ENCODE peak calls at places on chromosomes 7 and 10, in eight cellular contexts. K is transverse colon; W is astrocyte; H is heart right ventricle; Q is CD8-positive, alpha-beta T cell; A is ascending aorta; Y is foreskin keratinocyte; T is stomach. D is an unnamed sample.

GRCh38 chr10:99532687-99533495 is at the start of gene NKX2-3:
- DNase-seq in K (peak; percentile 90), W (no peak), H (peak; percentile 18), Q (no peak), A (no peak), Y (no peak), T (peak; percentile 49), D (peak; percentile 89)

GRCh38 chr10:9126728-9127127 is 1072.2 kb downstream of the GATA3 start:
- DNase-seq in K (no peak), W (no peak), H (no peak), Q (no peak), A (no peak), Y (no peak), T (no peak), D (no peak)

GRCh38 chr10:123149568-123150228 is 1.8 kb downstream of the HMX2 start:
- DNase-seq in K (no peak), W (peak; percentile 23), H (no peak), Q (peak; percentile 57), A (no peak), Y (no peak), T (no peak), D (no peak)

GRCh38 chr7:101390901-101391301 is 28.2 kb downstream of the COL26A1 start:
- DNase-seq in K (peak; percentile 23), W (no peak), H (peak; percentile 55), Q (no peak), A (no peak), Y (no peak), T (no peak), D (no peak)

GRCh38 chr10:121127151-121127906 is 276.2 kb downstream of the WDR11 start:
- DNase-seq in K (no peak), W (no peak), H (no peak), Q (no peak), A (no peak), Y (no peak), T (no peak), D (no peak)

GRCh38 chr10:89555688-89556445 is 20.5 kb upstream of the SLC16A12 start:
- DNase-seq in K (no peak), W (no peak), H (no peak), Q (no peak), A (no peak), Y (no peak), T (no peak), D (no peak)

GRCh38 chr7:18165176-18165575 is 137.5 kb upstream of the PRPS1L1 start:
- DNase-seq in K (no peak), W (no peak), H (no peak), Q (no peak), A (no peak), Y (no peak), T (no peak), D (no peak)

GRCh38 chr10:120423350-120424197 is 33.5 kb upstream of the PLPP4 start:
- DNase-seq in K (peak; percentile 38), W (peak; percentile 97), H (peak; percentile 6), Q (no peak), A (no peak), Y (peak; percentile 54), T (peak; percentile 53), D (no peak)

GRCh38 chr10:99304857-99305220 is 24.3 kb upstream of the CNNM1 start:
- DNase-seq in K (no peak), W (no peak), H (no peak), Q (no peak), A (no peak), Y (no peak), T (no peak), D (no peak)

GRCh38 chr10:102413053-102413705 is 5.4 kb downstream of the PSD start:
- DNase-seq in K (no peak), W (no peak), H (no peak), Q (peak; percentile 49), A (no peak), Y (no peak), T (no peak), D (no peak)

GRCh38 chr10:46077141-46077554 is 31.1 kb upstream of the MSMB start:
- DNase-seq in K (no peak), W (no peak), H (no peak), Q (no peak), A (no peak), Y (peak; percentile 15), T (no peak), D (no peak)

GRCh38 chr7:44379366-44380178 is 54.2 kb upstream of the CAMK2B start:
- DNase-seq in K (no peak), W (no peak), H (no peak), Q (no peak), A (no peak), Y (no peak), T (no peak), D (no peak)

GRCh38 chr10:92575961-92576360 is 2.1 kb upstream of the IDE start:
- DNase-seq in K (no peak), W (peak; percentile 56), H (no peak), Q (no peak), A (no peak), Y (peak; percentile 74), T (no peak), D (no peak)

GRCh38 chr10:116654816-116655215 is 34.1 kb downstream of the PNLIPRP2 start:
- DNase-seq in K (no peak), W (no peak), H (no peak), Q (no peak), A (no peak), Y (no peak), T (no peak), D (no peak)

GRCh38 chr7:31811650-31812461 is 124.8 kb downstream of the PPP1R17 start:
- DNase-seq in K (no peak), W (peak; percentile 61), H (peak; percentile 9), Q (no peak), A (no peak), Y (peak; percentile 39), T (no peak), D (no peak)

GRCh38 chr7:156327474-156327873 is 313.1 kb upstream of the RNF32 start:
- DNase-seq in K (no peak), W (no peak), H (no peak), Q (no peak), A (no peak), Y (no peak), T (no peak), D (no peak)

GRCh38 chr7:140229591-140230516 is 53.1 kb upstream of the KDM7A start:
- DNase-seq in K (peak; percentile 87), W (no peak), H (no peak), Q (peak; percentile 88), A (no peak), Y (no peak), T (peak; percentile 63), D (peak; percentile 85)
- H3K27ac ChIP-seq in K (peak overlapping the region; percentile 90), W (no peak overlapping the region), H (peak overlapping the region; percentile 65), Q (peak overlapping the region; percentile 85), A (no peak overlapping the region), Y (no peak overlapping the region), T (peak overlapping the region; percentile 93), D (peak overlapping the region; percentile 76)

DNA sequence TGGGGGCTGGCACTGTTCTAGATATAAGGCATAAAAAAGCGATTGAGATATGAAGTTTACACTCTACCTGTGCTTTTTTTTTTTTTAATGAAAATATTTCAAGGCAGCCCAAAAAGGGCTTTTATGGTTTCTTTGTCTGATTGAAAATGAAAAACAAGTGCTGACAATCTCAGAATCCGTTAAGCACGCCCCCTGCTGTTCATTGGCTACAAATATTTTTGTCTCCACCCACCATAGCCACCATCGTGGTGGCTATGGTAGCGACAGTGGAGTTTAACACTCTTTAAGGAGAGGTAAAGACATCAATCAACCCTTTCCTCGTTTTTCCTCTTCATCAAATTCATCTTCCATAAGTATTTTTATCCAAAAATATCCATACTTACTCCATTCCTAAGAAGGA is 94.2 kb downstream of the CD36 start:
- DNase-seq in K (no peak), W (no peak), H (no peak), Q (no peak), A (no peak), Y (no peak), T (no peak), D (no peak)
- TF ChIP-seq CTCF in K (no peak), W (peak; percentile 9), H (no peak), Q (no peak), A (no peak), Y (peak; percentile 57), T (no peak), D (no peak)

DNA sequence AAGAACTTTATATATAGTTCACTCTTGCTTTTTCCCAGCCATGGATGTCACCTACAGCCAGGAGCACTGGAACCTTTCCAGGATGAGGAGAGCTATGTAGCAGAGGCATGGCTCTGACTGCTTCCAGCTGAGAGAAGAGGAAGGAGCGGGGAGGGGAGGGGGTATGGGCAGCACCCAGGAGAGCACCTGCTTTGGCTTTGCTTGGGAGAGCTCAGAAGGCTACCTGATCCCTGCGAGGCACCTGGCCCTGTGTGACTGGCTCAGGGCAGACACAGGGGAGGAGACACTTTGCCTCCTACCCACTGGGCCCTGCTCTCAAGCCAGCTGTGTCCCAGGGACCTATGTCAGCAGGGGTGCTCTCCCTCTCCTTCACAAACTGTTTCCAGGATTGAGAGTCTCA is 67.1 kb downstream of the HK1 start:
- DNase-seq in K (no peak), W (no peak), H (peak; percentile 51), Q (no peak), A (no peak), Y (no peak), T (peak; percentile 79), D (no peak)
- H3K4me1 ChIP-seq in K (peaks cover 42% of the 10 kb centered on the region), W (peaks cover 24% of the 10 kb centered on the region), H (peaks cover 53% of the 10 kb centered on the region), Q (peaks cover 62% of the 10 kb centered on the region), A (no peaks in the 10 kb centered on the region), Y (peaks cover 11% of the 10 kb centered on the region), T (peaks cover 41% of the 10 kb centered on the region), D (peaks cover 21% of the 10 kb centered on the region)

GRCh38 chr7:47103498-47104205 is 478.3 kb downstream of the TNS3 start:
- DNase-seq in K (no peak), W (no peak), H (no peak), Q (no peak), A (no peak), Y (no peak), T (no peak), D (no peak)

GRCh38 chr7:47102442-47102841 is 479.5 kb downstream of the TNS3 start:
- DNase-seq in K (no peak), W (no peak), H (no peak), Q (no peak), A (no peak), Y (no peak), T (no peak), D (no peak)

GRCh38 chr7:47100148-47100547 is 481.8 kb downstream of the TNS3 start:
- DNase-seq in K (no peak), W (no peak), H (no peak), Q (no peak), A (no peak), Y (no peak), T (no peak), D (no peak)

GRCh38 chr7:47104206-47104549 is 477.7 kb downstream of the TNS3 start:
- DNase-seq in K (no peak), W (no peak), H (no peak), Q (no peak), A (no peak), Y (no peak), T (no peak), D (no peak)

GRCh38 chr7:47100815-47101435 is 481.0 kb downstream of the TNS3 start:
- DNase-seq in K (peak; percentile 66), W (no peak), H (peak; percentile 37), Q (no peak), A (no peak), Y (no peak), T (peak; percentile 65), D (peak; percentile 72)
- H3K27ac ChIP-seq in K (no peak overlapping the region), W (no peak overlapping the region), H (no peak overlapping the region), Q (no peak overlapping the region), A (no peak overlapping the region), Y (no peak overlapping the region), T (no peak overlapping the region), D (no peak overlapping the region)

GRCh38 chr10:22017283-22018020 is 13.9 kb upstream of the DNAJC1 start:
- DNase-seq in K (no peak), W (no peak), H (no peak), Q (no peak), A (no peak), Y (no peak), T (no peak), D (no peak)
- TF ChIP-seq CTCF in K (no peak), W (no peak), H (no peak), Q (no peak), A (no peak), Y (no peak), T (no peak), D (no peak)